ENCODE peak calls at places on chromosome 1, in nine cellular contexts. O is psoas muscle, P is PC-9, M is heart left ventricle, H is neural progenitor cell, T is spleen, W is kidney, D is AG04450, R is fibroblast of lung. B is an unnamed sample.

GRCh38 chr1:98405581-98406059 is 255.9 kb upstream of the SNX7 start:
- DNase-seq in W (no peak), H (no peak), M (no peak), R (no peak), P (no peak), T (no peak), D (no peak), O (no peak), B (no peak)

GRCh38 chr1:111769517-111770146 is 13.9 kb downstream of the DDX20 start:
- DNase-seq in M (peak), P (peak), O (no peak), R (peak), D (peak), W (no peak), T (no peak), H (peak), B (no peak)

GRCh38 chr1:10519016-10519417 is 44.3 kb downstream of the PEX14 start:
- DNase-seq in R (no peak), H (peak), D (no peak), W (no peak), P (no peak), T (no peak), O (no peak), M (no peak), B (peak)

GRCh38 chr1:209937996-209938959 is at the start of gene SYT14:
- DNase-seq in M (no peak), R (peak), W (peak), O (no peak), H (peak), T (no peak), D (no peak), P (no peak), B (peak)

GRCh38 chr1:97553975-97554374 is 366.9 kb downstream of the DPYD start:
- DNase-seq in R (no peak), D (no peak), T (no peak), P (no peak), M (no peak), W (no peak), H (no peak), O (no peak), B (no peak)

GRCh38 chr1:115310821-115311220 is 27.2 kb downstream of the NGF start:
- DNase-seq in D (no peak), H (no peak), T (no peak), O (no peak), R (no peak), P (no peak), M (no peak), W (no peak), B (no peak)

GRCh38 chr1:107895403-107896181 is 69.4 kb downstream of the VAV3 start:
- DNase-seq in O (no peak), H (no peak), T (peak), P (no peak), D (no peak), M (no peak), W (peak), R (no peak), B (no peak)

GRCh38 chr1:30744060-30744756 is 13.4 kb downstream of the LAPTM5 start:
- DNase-seq in D (peak), O (no peak), T (peak), M (no peak), P (no peak), R (no peak), H (no peak), W (peak), B (no peak)

GRCh38 chr1:150234309-150234646 is 1.6 kb downstream of the ANP32E start:
- DNase-seq in W (no peak), M (no peak), O (no peak), H (no peak), T (no peak), D (no peak), R (no peak), P (no peak), B (no peak)

DNA sequence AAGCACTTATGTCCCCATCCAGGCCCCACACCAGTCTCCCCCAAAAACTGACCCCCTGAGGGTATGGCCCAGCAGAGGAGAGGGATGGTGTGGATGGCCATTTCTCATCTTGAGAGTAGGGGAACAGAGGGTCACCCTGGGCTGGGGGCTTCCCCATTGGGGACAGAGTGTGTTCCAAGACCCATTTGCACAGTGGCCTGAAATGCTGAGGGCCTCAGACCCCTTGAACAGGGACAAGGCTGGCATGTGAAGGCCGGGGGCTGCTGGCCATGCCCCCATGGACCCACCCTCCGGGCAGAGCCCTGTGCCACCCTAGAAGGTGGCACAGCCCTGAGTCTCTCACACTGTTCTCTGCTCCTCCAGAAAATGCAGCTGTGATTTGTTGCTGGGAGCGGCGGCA is 8.0 kb downstream of the CTRC start:
- DNase-seq in P (no peak), M (no peak), H (no peak), W (no peak), D (no peak), O (no peak), T (no peak), R (no peak), B (no peak)
- TF ChIP-seq CTCF in P (no peak), M (no peak), H (no peak), W (no peak), D (no peak), O (no peak), T (no peak), R (no peak), B (no peak)

GRCh38 chr1:32775640-32776337 is 41.4 kb downstream of the YARS1 start:
- DNase-seq in R (peak), P (no peak), M (no peak), D (no peak), W (peak), O (peak), H (no peak), T (no peak), B (no peak)
- H3K27ac ChIP-seq in R (peak), P (peak), M (no peak), D (peak), W (no peak), O (no peak), H (no peak), T (no peak), B (no peak)

DNA sequence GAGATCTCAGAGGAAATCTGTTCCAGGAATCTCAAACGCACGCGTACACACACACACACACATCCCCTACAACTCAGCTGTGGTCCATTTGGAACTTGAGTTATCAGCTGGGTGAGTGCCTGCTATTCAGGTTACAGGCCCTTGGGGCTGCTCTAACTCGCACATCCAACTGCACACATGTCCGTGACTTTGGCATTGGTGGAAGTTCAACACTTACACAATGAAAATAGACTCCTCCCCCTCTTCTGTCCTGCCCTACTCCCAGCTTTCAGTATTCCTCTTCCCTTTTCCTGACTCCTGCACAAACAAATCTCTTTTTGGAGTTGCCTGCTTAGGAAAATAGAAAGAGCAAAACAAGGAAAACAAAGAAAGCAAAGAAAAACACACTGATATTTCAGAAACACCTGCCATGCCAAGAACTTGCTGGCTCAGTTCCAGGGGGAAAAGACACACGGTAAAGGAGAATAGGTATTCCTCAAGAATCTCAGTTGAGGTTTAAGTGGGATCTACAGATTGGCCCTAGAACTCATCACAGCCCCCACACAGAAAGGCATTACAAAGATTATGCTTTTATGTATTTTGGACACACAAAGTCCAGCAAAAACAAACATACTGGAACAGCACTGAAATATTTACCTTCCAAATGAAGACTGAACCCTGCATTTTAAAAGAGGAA is 140.8 kb downstream of the TGFBR3 start:
- DNase-seq in W (no peak), O (peak), H (no peak), T (no peak), R (no peak), P (no peak), D (no peak), M (peak), B (no peak)
- TF ChIP-seq CTCF in W (peak), O (peak), H (no peak), T (no peak), R (no peak), P (no peak), D (no peak), M (no peak), B (no peak)

DNA sequence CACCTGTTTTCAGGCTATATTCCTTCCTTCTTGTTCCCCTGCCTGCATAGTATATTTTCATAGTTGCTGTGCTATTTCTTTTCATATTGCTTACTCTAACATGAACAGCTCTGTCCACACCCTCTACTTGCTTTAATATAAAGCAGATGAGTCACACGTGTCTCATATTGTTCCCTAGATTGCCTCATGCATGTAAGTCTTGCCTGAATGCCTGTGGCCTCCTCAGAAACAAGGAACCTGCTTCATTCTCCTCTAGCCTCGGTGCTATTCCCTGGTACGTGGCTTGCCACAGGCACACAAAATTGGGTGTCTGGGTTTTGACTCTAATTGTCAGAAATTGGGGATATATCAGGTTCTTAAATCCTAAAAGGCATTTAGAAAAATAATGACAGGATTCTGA is 16.5 kb upstream of the PKP1 start:
- DNase-seq in P (no peak), O (no peak), M (no peak), D (peak), W (no peak), T (no peak), H (no peak), R (peak), B (peak)
- H3K27ac ChIP-seq in P (peak), O (no peak), M (no peak), D (no peak), W (no peak), T (no peak), H (no peak), R (peak), B (no peak)

DNA sequence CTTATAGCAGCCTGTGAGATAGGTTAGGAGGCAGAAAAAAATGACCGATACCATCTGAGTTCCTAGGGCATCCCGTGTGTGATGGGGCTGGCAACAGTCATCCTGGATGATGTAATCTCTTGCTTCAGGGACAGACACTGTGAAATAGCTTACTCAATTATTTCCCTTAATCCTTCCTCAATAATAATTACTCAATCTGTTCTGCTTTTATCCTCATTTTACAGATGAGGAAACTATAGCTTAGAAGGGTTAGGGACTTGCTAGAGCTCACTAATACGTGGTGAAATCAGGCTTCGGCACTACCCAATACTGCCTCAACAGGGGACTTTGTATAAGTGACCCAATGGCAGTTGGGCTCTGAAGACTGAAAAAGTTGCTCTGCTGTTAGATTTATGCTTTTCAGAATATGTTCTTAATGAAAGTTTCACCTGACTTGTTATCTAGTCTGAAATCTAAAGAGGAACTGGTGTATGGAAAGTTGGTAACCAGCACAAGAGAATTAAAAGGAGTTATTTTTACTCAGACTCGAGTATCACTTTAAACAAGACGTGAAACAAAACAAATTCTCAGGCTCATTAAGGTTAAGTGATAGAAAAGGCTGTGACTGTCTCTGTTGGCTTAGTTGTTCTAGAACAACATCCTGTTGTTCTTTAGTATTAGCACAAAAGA is 14.4 kb downstream of the CD55 start:
- DNase-seq in W (no peak), H (no peak), P (no peak), O (no peak), T (no peak), D (no peak), M (peak), R (no peak), B (no peak)
- TF ChIP-seq CTCF in W (no peak), H (no peak), P (no peak), O (no peak), T (no peak), D (no peak), M (no peak), R (no peak), B (peak)

GRCh38 chr1:17914142-17914541 is 159.0 kb downstream of the ACTL8 start:
- DNase-seq in O (no peak), D (no peak), W (no peak), M (no peak), R (no peak), T (peak), P (no peak), H (no peak), B (peak)

GRCh38 chr1:17912491-17912890 is 157.4 kb downstream of the ACTL8 start:
- DNase-seq in H (no peak), T (peak), D (no peak), O (no peak), R (no peak), P (no peak), W (no peak), M (no peak), B (peak)

GRCh38 chr1:17911789-17912188 is 156.7 kb downstream of the ACTL8 start:
- DNase-seq in T (no peak), W (no peak), H (no peak), R (no peak), O (no peak), D (no peak), M (no peak), P (no peak), B (no peak)

GRCh38 chr1:17914987-17915386 is 159.9 kb downstream of the ACTL8 start:
- DNase-seq in O (no peak), T (peak), P (no peak), M (no peak), R (no peak), H (no peak), D (no peak), W (no peak), B (peak)

GRCh38 chr1:17913326-17914115 is 158.4 kb downstream of the ACTL8 start:
- DNase-seq in R (no peak), M (no peak), T (peak), P (no peak), H (no peak), O (no peak), W (no peak), D (no peak), B (peak)
- H3K27ac ChIP-seq in R (no peak), M (no peak), T (no peak), P (no peak), H (no peak), O (no peak), W (no peak), D (no peak), B (no peak)

GRCh38 chr1:155261888-155262673 is at the start of gene SCAMP3:
- DNase-seq in P (peak), H (peak), W (peak), T (peak), D (peak), R (peak), M (peak), O (peak), B (peak)
- TF ChIP-seq CTCF in P (no peak), H (no peak), W (no peak), T (no peak), D (no peak), R (no peak), M (no peak), O (no peak), B (no peak)

GRCh38 chr1:4664601-4665000 is 10.2 kb downstream of the AJAP1 start:
- DNase-seq in W (no peak), P (no peak), O (peak), T (no peak), H (no peak), M (no peak), R (no peak), D (no peak), B (no peak)

GRCh38 chr1:4662723-4663122 is 8.3 kb downstream of the AJAP1 start:
- DNase-seq in O (no peak), P (no peak), M (no peak), R (no peak), D (no peak), T (no peak), H (no peak), W (no peak), B (no peak)

GRCh38 chr1:4661595-4661917 is 7.1 kb downstream of the AJAP1 start:
- DNase-seq in W (no peak), T (no peak), H (no peak), O (no peak), R (no peak), M (no peak), P (no peak), D (no peak), B (no peak)

GRCh38 chr1:4665456-4665855 is 11.0 kb downstream of the AJAP1 start:
- DNase-seq in R (no peak), W (no peak), T (no peak), D (no peak), M (no peak), H (no peak), P (no peak), O (peak), B (no peak)

GRCh38 chr1:4664095-4664494 is 9.7 kb downstream of the AJAP1 start:
- DNase-seq in H (no peak), R (no peak), M (no peak), P (no peak), W (no peak), D (no peak), T (no peak), O (no peak), B (no peak)
- H3K27ac ChIP-seq in H (no peak), R (no peak), M (no peak), P (no peak), W (no peak), D (no peak), T (no peak), O (no peak), B (no peak)

DNA sequence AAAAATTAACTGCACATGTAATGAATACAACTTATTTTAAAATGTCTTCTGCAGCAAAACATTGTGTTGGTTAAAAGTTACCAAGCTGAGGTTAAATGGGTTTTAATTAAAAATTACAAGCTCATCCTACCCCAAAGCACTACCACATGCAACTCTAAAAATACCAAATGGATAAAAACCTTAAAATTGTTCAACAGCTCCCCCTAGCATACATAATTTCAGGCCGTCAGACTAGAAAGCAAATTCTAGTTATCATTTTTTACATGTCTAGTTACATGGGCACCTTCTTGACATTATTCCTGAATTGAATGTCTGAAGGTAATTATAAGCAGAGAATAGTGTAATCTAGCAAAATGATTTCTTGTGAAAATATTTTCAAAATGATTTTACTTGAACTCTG is 176.5 kb downstream of the C1orf21 start:
- DNase-seq in P (no peak), H (no peak), W (no peak), D (no peak), M (no peak), R (peak), T (no peak), O (no peak), B (no peak)
- TF ChIP-seq CTCF in P (peak), H (peak), W (peak), D (peak), M (peak), R (peak), T (no peak), O (peak), B (peak)